ENCODE peak calls at places on chromosomes 5 and 9, in five cellular contexts. One of them, this sample, is unnamed.

GRCh38 chr9:38393128-38393809 is 767 bp downstream of the ALDH1B1 start:
- DNase-seq in Panc1: no peak
- DNase-seq in GM23338: peak
- DNase-seq in K562: peak
- DNase-seq in HCT116: no peak
- DNase-seq in this sample: no peak

GRCh38 chr9:87059740-87060139 is 112.4 kb upstream of the GAS1 start:
- DNase-seq in HCT116: no peak
- DNase-seq in GM23338: no peak
- DNase-seq in Panc1: no peak
- DNase-seq in K562: no peak
- DNase-seq in this sample: no peak

GRCh38 chr5:1885476-1885755 is 2.7 kb upstream of the IRX4 start:
- DNase-seq in HCT116: no peak
- DNase-seq in Panc1: no peak
- DNase-seq in GM23338: peak
- DNase-seq in K562: no peak
- DNase-seq in this sample: no peak

GRCh38 chr5:31100781-31101180 is 92.7 kb upstream of the CDH6 start:
- DNase-seq in K562: no peak
- DNase-seq in GM23338: no peak
- DNase-seq in HCT116: no peak
- DNase-seq in Panc1: no peak
- DNase-seq in this sample: no peak

GRCh38 chr5:89878140-89878570 is 531.4 kb downstream of the CETN3 start:
- DNase-seq in GM23338: peak
- DNase-seq in K562: no peak
- DNase-seq in Panc1: peak
- DNase-seq in HCT116: peak
- DNase-seq in this sample: no peak

GRCh38 chr5:79032031-79032711 is 37.3 kb downstream of the DMGDH start:
- DNase-seq in GM23338: no peak
- DNase-seq in HCT116: no peak
- DNase-seq in K562: no peak
- DNase-seq in Panc1: no peak
- DNase-seq in this sample: no peak

GRCh38 chr5:82058710-82059109 is 86.9 kb downstream of the ATG10 start:
- DNase-seq in K562: no peak
- DNase-seq in Panc1: no peak
- DNase-seq in HCT116: no peak
- DNase-seq in GM23338: no peak
- DNase-seq in this sample: no peak

GRCh38 chr5:160799160-160799559 is 52.9 kb downstream of the ATP10B start:
- DNase-seq in HCT116: no peak
- DNase-seq in Panc1: no peak
- DNase-seq in GM23338: no peak
- DNase-seq in K562: no peak
- DNase-seq in this sample: no peak

GRCh38 chr5:169064093-169064492 is 236.8 kb downstream of the SLIT3 start:
- DNase-seq in Panc1: no peak
- DNase-seq in K562: no peak
- DNase-seq in HCT116: no peak
- DNase-seq in GM23338: no peak
- DNase-seq in this sample: peak

GRCh38 chr5:164148292-164148691 is 642.9 kb downstream of the MAT2B start:
- DNase-seq in K562: no peak
- DNase-seq in Panc1: no peak
- DNase-seq in GM23338: peak
- DNase-seq in HCT116: no peak
- DNase-seq in this sample: no peak

GRCh38 chr5:3140117-3140516 is 388.6 kb upstream of the IRX2 start:
- DNase-seq in K562: no peak
- DNase-seq in Panc1: no peak
- DNase-seq in HCT116: no peak
- DNase-seq in GM23338: no peak
- DNase-seq in this sample: no peak

GRCh38 chr9:86788456-86788855 is 158.8 kb downstream of the GAS1 start:
- DNase-seq in K562: no peak
- DNase-seq in HCT116: no peak
- DNase-seq in Panc1: no peak
- DNase-seq in GM23338: no peak
- DNase-seq in this sample: no peak

GRCh38 chr5:4700886-4701285 is 439.2 kb upstream of the ADAMTS16 start:
- DNase-seq in HCT116: no peak
- DNase-seq in Panc1: no peak
- DNase-seq in GM23338: no peak
- DNase-seq in K562: no peak
- DNase-seq in this sample: no peak

GRCh38 chr5:142221091-142221860 is 103.5 kb downstream of the SPRY4 start:
- DNase-seq in Panc1: no peak
- DNase-seq in GM23338: no peak
- DNase-seq in HCT116: no peak
- DNase-seq in K562: no peak
- DNase-seq in this sample: no peak

DNA sequence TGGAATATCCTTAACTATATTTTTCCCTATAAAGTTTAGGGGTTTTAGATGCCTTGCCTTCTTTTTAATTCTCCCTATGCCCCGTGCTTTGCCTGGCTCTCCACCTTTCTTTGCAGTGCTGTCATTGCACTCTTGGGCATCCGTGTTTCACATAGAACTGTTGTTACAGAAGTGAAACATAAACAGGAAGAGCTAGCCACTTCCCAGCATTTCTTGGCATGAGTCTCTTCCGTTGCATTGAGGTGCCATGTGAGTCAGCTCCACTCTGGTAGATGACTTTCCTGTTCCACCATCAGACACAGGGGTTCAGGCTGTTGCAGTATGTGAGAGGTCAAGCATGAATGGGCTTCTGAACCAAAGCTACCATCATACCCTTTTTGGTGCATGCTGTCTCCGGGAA is 73.4 kb downstream of the ANGPTL2 start:
- DNase-seq in Panc1: peak
- DNase-seq in GM23338: no peak
- DNase-seq in K562: no peak
- DNase-seq in HCT116: no peak
- DNase-seq in this sample: peak
- H3K27ac ChIP-seq in Panc1: no peak
- H3K27ac ChIP-seq in GM23338: no peak
- H3K27ac ChIP-seq in K562: no peak
- H3K27ac ChIP-seq in HCT116: no peak
- H3K27ac ChIP-seq in this sample: peak

GRCh38 chr5:33890147-33890546 is 1.6 kb downstream of the ADAMTS12 start:
- DNase-seq in HCT116: no peak
- DNase-seq in Panc1: no peak
- DNase-seq in GM23338: peak
- DNase-seq in K562: no peak
- DNase-seq in this sample: no peak

GRCh38 chr5:33890633-33891032 is 1.2 kb downstream of the ADAMTS12 start:
- DNase-seq in GM23338: peak
- DNase-seq in HCT116: no peak
- DNase-seq in Panc1: no peak
- DNase-seq in K562: no peak
- DNase-seq in this sample: no peak

GRCh38 chr5:33891731-33892418 is at the start of gene ADAMTS12:
- DNase-seq in Panc1: no peak
- DNase-seq in HCT116: no peak
- DNase-seq in K562: peak
- DNase-seq in GM23338: peak
- DNase-seq in this sample: no peak

GRCh38 chr5:33894566-33894965 is 2.8 kb upstream of the ADAMTS12 start:
- DNase-seq in Panc1: no peak
- DNase-seq in GM23338: no peak
- DNase-seq in K562: no peak
- DNase-seq in HCT116: no peak
- DNase-seq in this sample: no peak

DNA sequence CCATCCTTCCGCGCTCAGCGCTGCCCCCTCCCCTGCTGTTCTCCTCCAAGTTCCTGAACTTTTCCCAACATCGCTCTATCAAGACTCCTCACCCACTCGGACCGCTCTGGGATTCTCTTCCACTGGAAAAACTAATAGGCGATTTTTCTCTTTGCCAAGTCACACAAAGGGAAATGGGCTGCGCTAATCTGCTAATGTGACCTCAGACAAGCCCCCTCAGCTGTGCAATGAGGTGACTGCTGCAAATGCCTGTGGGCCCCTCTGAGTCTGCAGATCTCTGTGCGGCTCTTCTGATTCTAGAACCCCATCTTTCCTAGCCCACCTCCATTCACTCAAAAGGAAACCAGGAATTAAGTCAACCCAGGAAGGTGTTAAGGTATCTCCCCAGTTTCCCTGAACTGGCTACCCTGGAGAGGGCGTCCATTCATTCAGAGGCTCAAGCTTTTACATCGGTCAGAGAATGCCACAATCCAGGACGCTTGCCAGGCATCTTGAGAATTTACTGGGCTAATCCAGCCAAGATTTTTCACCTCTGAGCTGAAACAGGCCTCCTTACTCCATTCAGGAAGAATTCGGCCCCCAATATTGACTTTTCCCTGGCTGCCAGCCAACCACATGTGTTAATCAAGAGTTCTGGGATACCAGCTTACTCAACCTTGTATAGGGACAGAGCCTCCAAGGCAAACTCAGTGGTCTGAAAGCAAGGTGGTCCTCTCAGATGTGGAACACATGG is 795 bp upstream of the ADAMTS12 start:
- DNase-seq in Panc1: no peak
- DNase-seq in HCT116: no peak
- DNase-seq in K562: no peak
- DNase-seq in GM23338: peak
- DNase-seq in this sample: no peak
- TF ChIP-seq POLR2AphosphoS5 in Panc1: no peak
- TF ChIP-seq POLR2AphosphoS5 in HCT116: no peak
- TF ChIP-seq POLR2AphosphoS5 in K562: no peak
- TF ChIP-seq POLR2AphosphoS5 in GM23338: no peak
- TF ChIP-seq POLR2AphosphoS5 in this sample: no peak

GRCh38 chr5:172713113-172713808 is 57.7 kb downstream of the DUSP1 start:
- DNase-seq in K562: peak
- DNase-seq in GM23338: peak
- DNase-seq in HCT116: no peak
- DNase-seq in Panc1: no peak
- DNase-seq in this sample: peak
- H3K27ac ChIP-seq in K562: no peak
- H3K27ac ChIP-seq in GM23338: no peak
- H3K27ac ChIP-seq in HCT116: no peak
- H3K27ac ChIP-seq in Panc1: peak
- H3K27ac ChIP-seq in this sample: peak

DNA sequence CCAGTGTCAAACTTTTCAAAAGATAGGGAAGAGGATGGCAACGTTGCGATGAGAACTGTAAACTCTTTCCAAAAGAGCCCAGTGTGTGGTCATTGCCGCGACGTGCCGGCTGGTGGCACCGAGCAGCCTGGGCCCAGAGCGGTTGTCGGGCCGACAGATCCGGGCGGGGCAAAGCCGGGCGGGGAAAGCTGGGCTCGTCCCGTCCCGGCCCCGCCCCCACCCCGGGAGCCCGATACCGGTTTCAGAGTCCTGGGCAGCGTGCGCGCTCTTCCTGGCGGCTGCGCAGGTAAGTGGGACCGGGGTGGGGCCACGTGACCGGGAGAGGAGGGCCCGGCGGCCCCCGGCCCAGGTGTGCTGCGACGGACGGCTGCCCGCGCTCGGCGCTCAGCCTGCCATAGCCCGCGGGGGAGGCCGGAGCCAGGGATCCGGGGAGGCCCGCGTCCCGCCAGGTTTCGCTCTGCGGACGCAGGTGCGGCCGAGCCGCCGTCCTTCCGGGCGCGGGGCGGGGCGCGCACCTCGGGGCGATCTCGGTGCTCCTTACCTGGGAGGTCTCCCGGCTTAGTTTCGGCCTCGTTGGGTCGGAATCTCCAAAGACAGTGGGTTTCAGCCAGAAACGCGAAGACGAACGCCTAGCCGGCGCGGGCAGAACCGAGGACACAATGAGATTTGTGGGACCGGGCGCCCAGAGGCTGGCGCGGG is at the start of gene MARVELD2:
- DNase-seq in GM23338: peak
- DNase-seq in Panc1: peak
- DNase-seq in K562: no peak
- DNase-seq in HCT116: peak
- DNase-seq in this sample: peak
- TF ChIP-seq POLR2AphosphoS5 in GM23338: peak
- TF ChIP-seq POLR2AphosphoS5 in Panc1: peak
- TF ChIP-seq POLR2AphosphoS5 in K562: no peak
- TF ChIP-seq POLR2AphosphoS5 in HCT116: peak
- TF ChIP-seq POLR2AphosphoS5 in this sample: peak

GRCh38 chr5:178590141-178590923 is at the start of gene COL23A1:
- DNase-seq in K562: peak
- DNase-seq in Panc1: peak
- DNase-seq in GM23338: peak
- DNase-seq in HCT116: no peak
- DNase-seq in this sample: peak
- H3K27ac ChIP-seq in K562: no peak
- H3K27ac ChIP-seq in Panc1: no peak
- H3K27ac ChIP-seq in GM23338: no peak
- H3K27ac ChIP-seq in HCT116: no peak
- H3K27ac ChIP-seq in this sample: no peak

GRCh38 chr9:18771018-18771417 is 262.0 kb downstream of the SAXO1 start:
- DNase-seq in Panc1: no peak
- DNase-seq in K562: no peak
- DNase-seq in HCT116: no peak
- DNase-seq in GM23338: no peak
- DNase-seq in this sample: no peak
- TF ChIP-seq POLR2AphosphoS5 in Panc1: no peak
- TF ChIP-seq POLR2AphosphoS5 in K562: no peak
- TF ChIP-seq POLR2AphosphoS5 in HCT116: no peak
- TF ChIP-seq POLR2AphosphoS5 in GM23338: no peak
- TF ChIP-seq POLR2AphosphoS5 in this sample: no peak

GRCh38 chr9:14992516-14992915 is 82.3 kb upstream of the FREM1 start:
- DNase-seq in GM23338: no peak
- DNase-seq in Panc1: no peak
- DNase-seq in K562: no peak
- DNase-seq in HCT116: no peak
- DNase-seq in this sample: no peak
- H3K27ac ChIP-seq in GM23338: no peak
- H3K27ac ChIP-seq in Panc1: no peak
- H3K27ac ChIP-seq in K562: peak
- H3K27ac ChIP-seq in HCT116: no peak
- H3K27ac ChIP-seq in this sample: no peak

GRCh38 chr5:73501406-73501805 is 3.2 kb downstream of the BTF3 start:
- DNase-seq in Panc1: no peak
- DNase-seq in GM23338: no peak
- DNase-seq in HCT116: no peak
- DNase-seq in K562: no peak
- DNase-seq in this sample: no peak

GRCh38 chr5:73507062-73507461 is 8.8 kb downstream of the BTF3 start:
- DNase-seq in GM23338: no peak
- DNase-seq in HCT116: no peak
- DNase-seq in Panc1: no peak
- DNase-seq in K562: no peak
- DNase-seq in this sample: no peak

DNA sequence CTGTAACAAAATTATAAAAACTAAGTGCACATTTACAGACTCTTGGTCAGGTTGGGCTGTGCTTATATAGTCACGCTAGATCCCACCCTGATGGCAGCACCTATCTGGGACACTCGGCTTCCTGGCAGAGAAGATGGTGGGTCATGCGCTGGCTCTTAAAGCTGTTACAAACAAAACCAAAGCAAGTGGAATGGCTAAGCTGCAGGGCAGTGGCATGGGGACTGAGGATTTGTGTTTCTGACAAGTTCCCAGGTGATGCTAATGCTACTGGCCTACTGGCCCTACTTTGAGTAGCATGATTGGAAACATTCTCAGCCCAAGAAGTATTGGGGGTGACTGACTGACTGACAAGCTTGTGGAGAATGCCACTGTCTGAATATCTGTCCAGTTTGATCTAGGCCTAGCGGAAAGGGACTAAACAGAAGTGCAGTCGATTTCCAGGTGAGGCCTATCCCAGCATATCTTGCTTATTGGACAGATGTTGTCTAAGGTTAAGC is 8.3 kb downstream of the BTF3 start:
- DNase-seq in Panc1: no peak
- DNase-seq in K562: no peak
- DNase-seq in HCT116: no peak
- DNase-seq in GM23338: peak
- DNase-seq in this sample: no peak
- TF ChIP-seq POLR2AphosphoS5 in Panc1: peak
- TF ChIP-seq POLR2AphosphoS5 in K562: peak
- TF ChIP-seq POLR2AphosphoS5 in HCT116: peak
- TF ChIP-seq POLR2AphosphoS5 in GM23338: peak
- TF ChIP-seq POLR2AphosphoS5 in this sample: no peak

This sample was measured in upper lobe of left lung.